ENCODE peak calls at places on chromosomes 2 and 18, in five cellular contexts. V, G, Q, Z and N are unnamed samples.

GRCh38 chr2:200466703-200467418 is 43.0 kb downstream of the KCTD18 start:
- DNase-seq in V (peak), G (no peak), Q (no peak), Z (peak), N (no peak)

GRCh38 chr2:12543452-12544220 is 173.1 kb upstream of the TRIB2 start:
- DNase-seq in V (no peak), G (no peak), Q (no peak), Z (no peak), N (no peak)

GRCh38 chr18:48813833-48814489 is 136.8 kb downstream of the SMAD7 start:
- DNase-seq in V (peak), G (no peak), Q (no peak), Z (no peak), N (no peak)

GRCh38 chr2:102803897-102804217 is 42.0 kb downstream of the TMEM182 start:
- DNase-seq in V (no peak), G (no peak), Q (no peak), Z (no peak), N (no peak)

GRCh38 chr2:7992612-7993596 is 689.0 kb upstream of the ID2 start:
- DNase-seq in V (no peak), G (no peak), Q (no peak), Z (no peak), N (no peak)

GRCh38 chr2:232411901-232412629 is 5.4 kb downstream of the ALPG start:
- DNase-seq in V (no peak), G (no peak), Q (no peak), Z (no peak), N (no peak)

GRCh38 chr2:9655441-9656269 is 24.9 kb upstream of the YWHAQ start:
- DNase-seq in V (no peak), G (peak), Q (no peak), Z (peak), N (no peak)

GRCh38 chr2:240355962-240356361 is 79.5 kb upstream of the GPC1 start:
- DNase-seq in V (no peak), G (no peak), Q (no peak), Z (no peak), N (no peak)

GRCh38 chr2:174339971-174340399 is 5.2 kb downstream of the SP9 start:
- DNase-seq in V (no peak), G (no peak), Q (no peak), Z (no peak), N (no peak)

GRCh38 chr2:117945296-117945695 is 68.6 kb downstream of the CCDC93 start:
- DNase-seq in V (no peak), G (no peak), Q (no peak), Z (no peak), N (no peak)

GRCh38 chr2:85389139-85389538 is 21.0 kb downstream of the CAPG start:
- DNase-seq in V (no peak), G (no peak), Q (no peak), Z (no peak), N (no peak)

GRCh38 chr2:220670461-220670979 is 901.6 kb downstream of the EPHA4 start:
- DNase-seq in V (no peak), G (no peak), Q (no peak), Z (no peak), N (no peak)

GRCh38 chr2:36478332-36478738 is 119.6 kb downstream of the FEZ2 start:
- DNase-seq in V (no peak), G (no peak), Q (no peak), Z (no peak), N (no peak)

GRCh38 chr18:59386909-59387515 is 27.9 kb upstream of the LMAN1 start:
- DNase-seq in V (no peak), G (no peak), Q (no peak), Z (no peak), N (no peak)

GRCh38 chr2:196253115-196253484 is 81.7 kb upstream of the STK17B start:
- DNase-seq in V (no peak), G (no peak), Q (no peak), Z (no peak), N (no peak)

GRCh38 chr2:217983276-217984233 is 19.2 kb downstream of the TNS1 start:
- DNase-seq in V (no peak), G (no peak), Q (no peak), Z (no peak), N (no peak)

GRCh38 chr2:99948010-99948409 is 194.4 kb downstream of the AFF3 start:
- DNase-seq in V (no peak), G (no peak), Q (no peak), Z (no peak), N (no peak)

GRCh38 chr2:210818473-210818872 is 262.1 kb downstream of the CPS1 start:
- DNase-seq in V (no peak), G (no peak), Q (no peak), Z (no peak), N (no peak)

GRCh38 chr18:26460449-26461091 is 87.8 kb downstream of the KCTD1 start:
- DNase-seq in V (no peak), G (no peak), Q (no peak), Z (no peak), N (no peak)

GRCh38 chr2:178241852-178242551 is 47.7 kb downstream of the OSBPL6 start:
- DNase-seq in V (no peak), G (no peak), Q (no peak), Z (no peak), N (no peak)

GRCh38 chr18:12432881-12433280 is 25.2 kb downstream of the PRELID3A start:
- DNase-seq in V (no peak), G (no peak), Q (no peak), Z (no peak), N (no peak)

GRCh38 chr2:67613227-67613626 is 216.1 kb downstream of the ETAA1 start:
- DNase-seq in V (no peak), G (no peak), Q (no peak), Z (no peak), N (no peak)

GRCh38 chr2:181779288-181779871 is 99.1 kb upstream of the NEUROD1 start:
- DNase-seq in V (no peak), G (no peak), Q (no peak), Z (no peak), N (no peak)

GRCh38 chr2:175373729-175374128 is 192.2 kb upstream of the ATP5MC3 start:
- DNase-seq in V (no peak), G (no peak), Q (no peak), Z (no peak), N (no peak)

GRCh38 chr2:201580486-201580885 is 62.8 kb downstream of the TMEM237 start:
- DNase-seq in V (no peak), G (no peak), Q (no peak), Z (no peak), N (no peak)

GRCh38 chr18:12879840-12880531 is 4.1 kb downstream of the PTPN2 start:
- DNase-seq in V (no peak), G (no peak), Q (no peak), Z (no peak), N (no peak)

GRCh38 chr2:8154936-8155335 is 526.9 kb upstream of the ID2 start:
- DNase-seq in V (no peak), G (no peak), Q (no peak), Z (peak), N (no peak)

GRCh38 chr18:32674491-32674890 is 98.3 kb downstream of the KLHL14 start:
- DNase-seq in V (no peak), G (no peak), Q (no peak), Z (no peak), N (no peak)